ENCODE peak calls at places on chromosome 10, in six cellular contexts. R is IMR-90, V is HFF-Myc, C is uterus, A is stomach, Q is Calu3. E is an unnamed sample.

GRCh38 chr10:115638246-115638645 is 545.1 kb downstream of the ATRNL1 start:
- DNase-seq in R (no peak), V (no peak), C (no peak), A (no peak), Q (no peak), E (no peak)

GRCh38 chr10:1425886-1426285 is 311.4 kb downstream of the ADARB2 start:
- DNase-seq in R (no peak), V (no peak), C (no peak), A (no peak), Q (no peak), E (no peak)

GRCh38 chr10:4240641-4241197 is 455.7 kb upstream of the KLF6 start:
- DNase-seq in R (peak; percentile 96), V (no peak), C (no peak), A (no peak), Q (no peak), E (peak; percentile 59)

GRCh38 chr10:93815304-93816091 is 57.8 kb downstream of the LGI1 start:
- DNase-seq in R (no peak), V (no peak), C (no peak), A (no peak), Q (no peak), E (no peak)

GRCh38 chr10:23826399-23826798 is 382.5 kb upstream of the KIAA1217 start:
- DNase-seq in R (no peak), V (peak; percentile 1), C (no peak), A (no peak), Q (peak; percentile 45), E (no peak)

GRCh38 chr10:49228677-49229076 is 40.5 kb upstream of the TMEM273 start:
- DNase-seq in R (no peak), V (no peak), C (no peak), A (no peak), Q (no peak), E (no peak)

GRCh38 chr10:111107023-111107422 is 30.2 kb downstream of the ADRA2A start:
- DNase-seq in R (no peak), V (no peak), C (no peak), A (peak; percentile 62), Q (no peak), E (no peak)

GRCh38 chr10:104101902-104102301 is 16.2 kb upstream of the COL17A1 start:
- DNase-seq in R (no peak), V (no peak), C (no peak), A (no peak), Q (no peak), E (no peak)

GRCh38 chr10:5776150-5776880 is 36.9 kb downstream of the GDI2 start:
- DNase-seq in R (peak; percentile 50), V (no peak), C (no peak), A (no peak), Q (no peak), E (no peak)

GRCh38 chr10:32346134-32346550 is 816 bp downstream of the EPC1 start:
- DNase-seq in R (peak; percentile 94), V (peak; percentile 83), C (peak; percentile 96), A (peak; percentile 96), Q (peak; percentile 98), E (peak; percentile 94)

GRCh38 chr10:69409176-69409495 is 7.6 kb downstream of the TACR2 start:
- DNase-seq in R (no peak), V (no peak), C (no peak), A (no peak), Q (no peak), E (no peak)

GRCh38 chr10:69409968-69410367 is 6.8 kb downstream of the TACR2 start:
- DNase-seq in R (no peak), V (no peak), C (no peak), A (no peak), Q (no peak), E (no peak)

GRCh38 chr10:69406816-69407580 is 9.7 kb downstream of the TACR2 start:
- DNase-seq in R (no peak), V (no peak), C (no peak), A (no peak), Q (no peak), E (no peak)

GRCh38 chr10:69407621-69408301 is 9.0 kb downstream of the TACR2 start:
- DNase-seq in R (no peak), V (no peak), C (no peak), A (no peak), Q (peak; percentile 44), E (no peak)

DNA sequence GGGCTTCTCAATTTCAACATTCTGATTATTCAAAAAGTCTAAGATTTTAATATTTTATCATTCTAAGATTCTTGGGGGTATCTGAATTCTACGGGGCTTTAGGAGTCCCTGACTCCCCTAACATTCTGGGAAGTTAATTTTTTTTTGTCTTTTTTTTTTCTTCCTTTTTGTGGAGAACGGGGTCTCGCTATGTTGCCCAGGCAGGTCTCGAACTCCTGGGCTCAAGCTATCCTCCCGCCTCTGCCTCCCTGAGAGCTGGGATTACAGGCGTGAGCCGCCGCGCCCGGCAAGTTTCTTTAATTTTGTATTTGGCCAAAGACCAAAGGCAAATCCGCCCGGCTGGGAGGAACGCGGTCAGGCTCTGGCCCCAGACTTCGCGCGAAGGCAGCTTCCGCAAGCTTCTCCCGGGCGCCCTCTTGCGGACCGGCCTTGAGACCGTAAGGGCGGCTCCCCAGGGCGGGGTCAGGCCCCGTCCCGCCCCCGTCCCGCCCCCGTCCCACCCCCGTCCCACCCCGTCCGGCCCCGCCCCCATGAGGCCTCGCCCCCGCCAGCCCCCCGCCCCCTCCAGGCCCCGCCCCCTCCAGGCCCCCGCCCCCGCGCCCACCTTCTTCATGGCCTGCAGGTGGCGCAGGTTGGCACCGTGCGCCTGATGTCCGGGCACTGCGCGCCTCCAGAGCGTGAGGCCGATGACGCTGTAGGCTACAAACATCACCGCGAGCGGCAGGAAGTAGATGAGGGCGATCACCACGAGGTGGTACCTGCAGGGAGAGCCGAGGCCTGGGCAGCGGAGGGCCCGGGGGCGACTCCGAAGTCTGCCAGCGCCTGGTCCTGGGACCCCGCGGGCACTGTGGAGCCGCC is 8.2 kb downstream of the TACR2 start:
- DNase-seq in R (peak; percentile 89), V (peak; percentile 81), C (peak; percentile 96), A (peak; percentile 97), Q (peak; percentile 97), E (peak; percentile 87)
- TF ChIP-seq CTCF in R (peak; percentile 60), V (peak; percentile 57), C (peak; percentile 86), A (peak; percentile 49), Q (peak; percentile 93), E (peak; percentile 90)

GRCh38 chr10:34522542-34522941 is 292.6 kb downstream of the PARD3 start:
- DNase-seq in R (peak; percentile 35), V (no peak), C (no peak), A (no peak), Q (no peak), E (no peak)
- TF ChIP-seq CTCF in R (peak; percentile 59), V (no peak), C (no peak), A (no peak), Q (no peak), E (peak; percentile 60)

GRCh38 chr10:34905200-34905927 is 90.3 kb upstream of the PARD3 start:
- DNase-seq in R (no peak), V (no peak), C (no peak), A (no peak), Q (no peak), E (no peak)
- TF ChIP-seq CTCF in R (no peak), V (no peak), C (no peak), A (no peak), Q (no peak), E (no peak)

DNA sequence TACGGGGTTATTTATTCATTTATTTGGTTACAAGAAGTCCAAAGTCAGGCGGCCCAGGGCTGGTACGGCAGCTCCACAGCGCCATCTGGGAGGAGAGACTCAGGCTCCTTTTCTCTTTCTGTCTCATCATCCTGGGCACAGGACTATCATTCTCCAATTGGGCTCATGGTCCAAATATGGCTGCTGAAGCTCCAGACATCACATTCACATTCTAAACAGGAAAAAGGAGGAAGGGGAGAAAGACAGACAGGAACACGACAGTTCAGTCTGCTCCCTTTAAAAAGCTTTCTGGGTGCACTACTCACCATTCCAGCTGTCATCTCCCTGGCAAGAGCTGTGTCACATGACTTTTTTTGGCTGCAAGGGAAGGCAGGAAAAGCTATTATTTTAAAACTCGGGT is 74.4 kb upstream of the PDZD8 start:
- DNase-seq in R (no peak), V (no peak), C (no peak), A (peak; percentile 28), Q (peak; percentile 10), E (no peak)
- TF ChIP-seq CTCF in R (peak; percentile 30), V (peak; percentile 33), C (no peak), A (no peak), Q (no peak), E (peak; percentile 52)

GRCh38 chr10:129956902-129957673 is 7.0 kb downstream of the EBF3 start:
- DNase-seq in R (no peak), V (no peak), C (no peak), A (no peak), Q (no peak), E (no peak)

GRCh38 chr10:129958686-129959543 is 5.2 kb downstream of the EBF3 start:
- DNase-seq in R (no peak), V (no peak), C (peak; percentile 8), A (peak; percentile 20), Q (no peak), E (no peak)

GRCh38 chr10:129956285-129956649 is 7.8 kb downstream of the EBF3 start:
- DNase-seq in R (no peak), V (no peak), C (no peak), A (no peak), Q (no peak), E (no peak)

GRCh38 chr10:129959544-129960492 is 4.3 kb downstream of the EBF3 start:
- DNase-seq in R (no peak), V (no peak), C (peak; percentile 11), A (peak; percentile 15), Q (no peak), E (no peak)

GRCh38 chr10:129958118-129958685 is 5.9 kb downstream of the EBF3 start:
- DNase-seq in R (no peak), V (no peak), C (no peak), A (no peak), Q (no peak), E (no peak)
- TF ChIP-seq CTCF in R (no peak), V (no peak), C (no peak), A (no peak), Q (no peak), E (no peak)

E was measured in HFFc6.